ENCODE peak calls at places on chromosomes 3 and 15, in six cellular contexts. T is testis, I is heart left ventricle, M is K562, V is A549, L is ovary. K is an unnamed sample.

GRCh38 chr3:25573386-25574171 is 91.1 kb downstream of the TOP2B start:
- DNase-seq in T (no peak), I (no peak), M (no peak), V (no peak), L (no peak), K (no peak)

GRCh38 chr3:468172-468571 is 271.6 kb downstream of the CHL1 start:
- DNase-seq in T (no peak), I (no peak), M (no peak), V (no peak), L (no peak), K (no peak)

GRCh38 chr15:37880009-37880834 is 54.2 kb upstream of the TMCO5A start:
- DNase-seq in T (peak), I (no peak), M (peak), V (peak), L (no peak), K (no peak)

GRCh38 chr3:161977063-161977462 is 480.5 kb downstream of the OTOL1 start:
- DNase-seq in T (no peak), I (no peak), M (no peak), V (no peak), L (no peak), K (no peak)

GRCh38 chr3:128784843-128785242 is 58.9 kb downstream of the RAB7A start:
- DNase-seq in T (no peak), I (no peak), M (no peak), V (no peak), L (no peak), K (no peak)

GRCh38 chr3:89851974-89852621 is 744.7 kb downstream of the EPHA3 start:
- DNase-seq in T (peak), I (peak), M (no peak), V (no peak), L (no peak), K (no peak)

GRCh38 chr3:30681276-30682211 is 75.1 kb downstream of the TGFBR2 start:
- DNase-seq in T (peak), I (peak), M (no peak), V (no peak), L (peak), K (peak)

GRCh38 chr15:64845183-64845611 is 3.5 kb downstream of the PLEKHO2 start:
- DNase-seq in T (peak), I (peak), M (no peak), V (no peak), L (peak), K (no peak)

GRCh38 chr3:183098538-183099025 is 714 bp downstream of the MCCC1 start:
- DNase-seq in T (no peak), I (no peak), M (no peak), V (no peak), L (no peak), K (no peak)

GRCh38 chr3:112654979-112655378 is 14.0 kb upstream of the CCDC80 start:
- DNase-seq in T (no peak), I (no peak), M (no peak), V (no peak), L (no peak), K (no peak)

GRCh38 chr3:130916507-130917167 is 22.8 kb downstream of the ATP2C1 start:
- DNase-seq in T (no peak), I (no peak), M (no peak), V (no peak), L (no peak), K (no peak)

GRCh38 chr15:40080847-40081246 is 27.8 kb downstream of the BMF start:
- DNase-seq in T (no peak), I (no peak), M (no peak), V (no peak), L (no peak), K (no peak)

GRCh38 chr3:60594025-60594424 is 657.2 kb downstream of the FHIT start:
- DNase-seq in T (peak), I (peak), M (no peak), V (no peak), L (peak), K (peak)

GRCh38 chr3:111846717-111847116 is 12.3 kb upstream of the PHLDB2 start:
- DNase-seq in T (no peak), I (no peak), M (no peak), V (peak), L (no peak), K (no peak)

GRCh38 chr15:62719316-62719715 is 323.2 kb upstream of the TPM1 start:
- DNase-seq in T (no peak), I (no peak), M (no peak), V (no peak), L (no peak), K (no peak)

GRCh38 chr3:147483145-147483544 is 74.0 kb downstream of the ZIC1 start:
- DNase-seq in T (no peak), I (no peak), M (no peak), V (no peak), L (no peak), K (no peak)

GRCh38 chr15:41870689-41871081 is 23.2 kb downstream of the SPTBN5 start:
- DNase-seq in T (no peak), I (no peak), M (no peak), V (no peak), L (no peak), K (no peak)

GRCh38 chr3:88148651-88149050 is 1.1 kb upstream of the C3orf38 start:
- DNase-seq in T (no peak), I (no peak), M (no peak), V (no peak), L (no peak), K (no peak)

GRCh38 chr3:99242271-99242670 is 340.8 kb upstream of the DCBLD2 start:
- DNase-seq in T (no peak), I (no peak), M (no peak), V (no peak), L (no peak), K (no peak)

GRCh38 chr3:108441081-108441507 is 69.3 kb downstream of the MYH15 start:
- DNase-seq in T (no peak), I (no peak), M (no peak), V (no peak), L (no peak), K (no peak)
- TF ChIP-seq POLR2A in T (no peak), I (no peak), M (no peak), V (no peak), L (no peak), K (no peak)

GRCh38 chr3:14452676-14453367 is 50.4 kb downstream of the SLC6A6 start:
- DNase-seq in T (peak), I (peak), M (no peak), V (peak), L (peak), K (peak)

GRCh38 chr3:14448756-14449728 is 46.6 kb downstream of the SLC6A6 start:
- DNase-seq in T (no peak), I (no peak), M (no peak), V (no peak), L (no peak), K (no peak)

GRCh38 chr3:14450506-14450905 is 48.1 kb downstream of the SLC6A6 start:
- DNase-seq in T (no peak), I (no peak), M (no peak), V (no peak), L (no peak), K (no peak)

GRCh38 chr3:14451844-14452533 is 49.6 kb downstream of the SLC6A6 start:
- DNase-seq in T (peak), I (peak), M (no peak), V (peak), L (peak), K (peak)

DNA sequence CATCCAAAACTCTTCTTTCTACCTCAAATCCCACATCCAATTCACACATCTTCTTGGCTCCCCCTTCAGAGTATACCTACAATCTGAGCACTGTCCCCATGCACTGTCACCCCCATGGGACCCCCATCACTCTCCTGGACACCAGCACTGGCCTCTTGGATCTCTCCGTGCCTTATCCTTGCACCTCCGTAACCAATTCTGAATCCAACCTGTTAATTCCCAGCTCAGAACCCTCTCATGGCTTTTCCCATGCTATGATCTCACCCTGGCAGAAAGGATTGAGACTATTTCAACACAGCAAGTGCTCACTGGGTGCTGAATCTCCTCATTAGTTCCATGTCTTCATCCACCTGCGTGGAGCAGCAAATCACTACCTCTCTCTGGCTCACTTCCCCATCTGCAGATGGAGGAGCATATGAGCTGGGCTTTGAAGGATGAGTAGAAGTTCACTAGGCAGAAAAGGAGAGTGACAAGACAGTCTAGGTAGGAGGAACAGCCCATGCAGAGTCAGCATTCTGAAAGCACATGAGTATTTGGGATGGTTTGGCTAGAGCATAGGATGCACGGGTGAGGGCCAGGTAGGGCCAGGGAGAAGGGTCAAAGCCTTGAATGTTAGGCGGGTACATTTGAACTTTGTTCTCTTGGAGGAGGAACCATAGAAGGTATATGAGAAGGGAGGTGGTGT is 48.7 kb downstream of the SLC6A6 start:
- DNase-seq in T (no peak), I (no peak), M (no peak), V (no peak), L (no peak), K (no peak)
- H3K27ac ChIP-seq in T (no peak), I (no peak), M (no peak), V (peak), L (peak), K (peak)

DNA sequence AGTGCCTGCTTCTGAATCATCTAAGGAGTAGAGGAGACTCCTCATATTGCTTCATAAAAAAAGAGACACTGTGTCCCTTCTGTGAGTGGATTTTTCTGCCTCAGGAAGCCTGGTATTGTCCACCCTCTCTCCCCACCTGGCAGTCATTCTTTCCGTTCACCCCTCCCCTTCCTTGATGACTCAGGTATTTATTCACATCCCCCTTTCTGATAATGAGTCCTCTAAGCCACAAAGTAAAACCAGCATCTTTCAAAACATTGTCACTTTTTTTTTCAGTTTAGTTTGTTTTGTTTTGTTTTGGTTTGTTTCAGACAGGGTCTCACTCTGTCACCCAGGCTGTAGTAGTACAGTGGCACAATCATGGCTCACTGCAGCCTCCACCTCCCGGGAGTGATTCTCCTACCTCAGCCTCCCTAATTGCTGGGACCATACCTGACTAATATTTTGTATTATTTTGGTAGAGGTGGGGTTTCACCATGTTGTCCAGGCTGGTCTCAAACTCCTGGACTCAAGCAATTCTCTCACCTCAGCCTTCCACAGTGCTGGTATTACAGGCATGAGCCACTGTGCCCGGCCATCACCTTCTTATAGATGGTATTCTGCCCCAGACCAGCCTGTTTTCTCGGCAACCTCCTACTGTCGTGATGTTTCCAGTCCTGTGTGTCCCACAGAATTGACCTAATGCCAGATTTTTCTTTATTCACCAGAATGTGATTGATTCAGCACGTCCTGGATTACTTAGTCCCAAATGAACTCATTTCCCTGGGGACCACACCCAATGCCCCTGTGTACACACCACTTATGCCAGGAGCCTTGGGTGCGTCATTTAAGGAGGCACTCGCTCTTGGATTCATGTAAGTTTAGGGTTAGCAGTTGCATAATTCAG is 65.0 kb upstream of the UBE2E1 start:
- DNase-seq in T (no peak), I (no peak), M (peak), V (peak), L (no peak), K (no peak)
- TF ChIP-seq POLR2A in T (no peak), I (no peak), M (no peak), V (no peak), L (no peak), K (no peak)

DNA sequence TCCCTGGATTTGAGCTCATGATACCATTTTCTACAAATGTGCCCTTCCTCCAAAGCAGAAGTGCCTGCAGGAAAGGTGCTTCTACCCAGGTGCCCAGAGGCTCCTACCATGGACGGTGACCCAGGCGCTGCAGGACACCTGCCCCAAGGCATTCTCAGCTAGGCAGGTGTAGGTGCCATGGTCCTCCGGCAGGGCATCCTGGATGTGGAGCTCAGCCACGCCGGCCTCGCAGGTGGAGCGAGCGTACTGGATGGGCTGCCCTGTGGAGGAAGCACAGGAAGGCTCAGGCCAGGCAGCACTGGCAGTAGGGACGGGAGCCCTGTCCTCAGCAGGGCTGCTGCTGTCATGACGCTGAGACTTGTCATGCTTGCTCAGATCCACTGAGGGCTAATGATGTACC is 137.2 kb upstream of the HACD2 start:
- DNase-seq in T (no peak), I (no peak), M (no peak), V (no peak), L (no peak), K (no peak)
- H3K27ac ChIP-seq in T (no peak), I (no peak), M (no peak), V (no peak), L (no peak), K (peak)

GRCh38 chr3:9386060-9386459 is 11.4 kb upstream of the SETD5 start:
- DNase-seq in T (no peak), I (no peak), M (no peak), V (no peak), L (no peak), K (no peak)

GRCh38 chr3:9384141-9384828 is 13.1 kb upstream of the SETD5 start:
- DNase-seq in T (no peak), I (no peak), M (no peak), V (no peak), L (no peak), K (no peak)

GRCh38 chr3:9387322-9387655 is 10.1 kb upstream of the SETD5 start:
- DNase-seq in T (no peak), I (no peak), M (no peak), V (no peak), L (no peak), K (no peak)

GRCh38 chr3:9386501-9387321 is 10.7 kb upstream of the SETD5 start:
- DNase-seq in T (no peak), I (no peak), M (no peak), V (no peak), L (no peak), K (no peak)

DNA sequence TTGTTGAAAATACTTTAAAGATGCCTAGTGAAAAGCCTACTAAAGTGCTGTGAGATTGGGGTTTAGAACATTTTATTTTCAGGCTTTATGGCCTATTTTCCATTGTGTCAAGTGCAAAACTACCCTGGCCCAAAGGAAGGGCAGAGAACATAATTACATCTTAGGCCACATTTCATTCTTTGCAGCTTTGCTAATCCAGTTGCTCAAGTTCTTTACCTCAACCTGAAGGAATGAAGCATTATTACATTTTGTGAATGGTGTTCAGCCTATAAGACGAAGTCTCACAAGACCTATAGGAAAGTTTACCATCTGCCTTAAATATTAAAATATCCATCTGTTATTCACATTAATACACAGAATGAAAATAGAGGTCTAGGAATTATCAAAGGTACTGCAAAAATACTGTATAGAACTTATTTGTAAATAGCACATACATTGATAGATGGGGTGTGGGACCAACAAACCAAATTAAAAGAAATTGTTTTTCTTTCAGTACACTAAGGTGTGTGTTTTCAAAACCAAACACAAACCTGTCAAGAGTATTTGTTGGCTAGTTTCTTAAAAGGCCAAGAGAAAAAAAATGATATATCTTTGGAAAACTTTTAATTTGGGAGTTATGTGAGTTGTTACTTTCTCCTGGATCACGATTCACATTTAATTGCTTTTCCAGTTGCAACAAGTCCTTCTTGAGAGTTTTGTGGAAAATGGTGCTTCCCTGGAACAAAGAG is 12.0 kb upstream of the SETD5 start:
- DNase-seq in T (no peak), I (no peak), M (no peak), V (no peak), L (no peak), K (no peak)
- TF ChIP-seq POLR2A in T (no peak), I (no peak), M (no peak), V (no peak), L (no peak), K (no peak)

K was measured in uterus.